ENCODE peak calls at places on chromosomes 12 and 14, in five cellular contexts. A is esophagus squamous epithelium, B is cardiac muscle cell, Y is lower lobe of right lung, M is WERI-Rb-1. L is an unnamed sample.

GRCh38 chr14:74286736-74287135 is 16.0 kb downstream of the ABCD4 start:
- DNase-seq in Y (no peak), M (no peak), A (no peak), B (no peak), L (no peak)

GRCh38 chr12:132571598-132571997 is 38.8 kb downstream of the LRCOL1 start:
- DNase-seq in Y (no peak), B (no peak), M (no peak), A (no peak), L (no peak)

GRCh38 chr12:53046655-53047220 is 3.1 kb upstream of the TNS2 start:
- DNase-seq in B (peak; percentile 78), M (peak; percentile 79), A (no peak), Y (peak; percentile 90), L (peak; percentile 97)

GRCh38 chr14:104724981-104725771 is 1.1 kb downstream of the ADSS1 start:
- DNase-seq in B (peak; percentile 39), A (no peak), M (no peak), Y (no peak), L (peak; percentile 81)

GRCh38 chr12:93803408-93803807 is 126.2 kb downstream of the CRADD start:
- DNase-seq in A (no peak), B (no peak), M (no peak), Y (no peak), L (no peak)

GRCh38 chr12:44223736-44224135 is 387.9 kb downstream of the TMEM117 start:
- DNase-seq in M (no peak), Y (no peak), B (no peak), A (no peak), L (no peak)

GRCh38 chr12:46617167-46617566 is 208.6 kb downstream of the SLC38A4 start:
- DNase-seq in A (no peak), M (no peak), B (no peak), Y (no peak), L (peak; percentile 12)

GRCh38 chr14:84657866-84658385 is 872.0 kb upstream of the FLRT2 start:
- DNase-seq in A (no peak), Y (no peak), B (peak; percentile 1), M (no peak), L (no peak)

GRCh38 chr14:37145395-37145794 is 27.0 kb downstream of the SLC25A21 start:
- DNase-seq in A (no peak), Y (no peak), M (no peak), B (no peak), L (no peak)
- H3K27ac ChIP-seq in A (no peak overlapping the region), Y (no peak overlapping the region), M (no peak overlapping the region), B (no peak overlapping the region), L (no peak overlapping the region)

GRCh38 chr14:100168515-100168914 is 9.1 kb upstream of the DEGS2 start:
- DNase-seq in B (no peak), A (no peak), M (no peak), Y (no peak), L (no peak)

GRCh38 chr14:100176811-100177327 is 17.4 kb upstream of the DEGS2 start:
- DNase-seq in A (no peak), B (no peak), Y (no peak), M (no peak), L (no peak)

GRCh38 chr14:100170880-100171279 is 11.4 kb upstream of the DEGS2 start:
- DNase-seq in A (no peak), M (no peak), B (no peak), Y (no peak), L (no peak)

GRCh38 chr14:100172811-100173210 is 13.4 kb upstream of the DEGS2 start:
- DNase-seq in B (no peak), A (no peak), M (no peak), Y (no peak), L (no peak)

DNA sequence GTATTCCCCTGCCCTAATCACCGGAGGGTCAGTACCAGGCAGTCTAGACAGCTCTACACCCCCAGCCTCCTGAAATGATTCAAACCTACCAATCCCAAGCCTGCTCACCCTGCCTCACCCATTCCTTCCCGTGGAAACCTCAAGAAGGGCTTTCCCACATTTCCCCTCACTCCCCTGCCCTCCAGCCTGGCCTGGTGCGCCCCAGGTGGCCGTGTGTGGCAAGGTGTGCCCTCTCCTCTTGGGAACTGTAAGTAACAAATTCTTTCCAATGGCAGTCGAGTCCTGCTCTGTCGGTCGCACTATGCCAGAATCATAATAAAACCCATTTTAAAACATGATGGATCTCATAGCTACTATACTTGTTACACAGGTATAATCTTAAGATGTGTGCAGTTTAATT is 13.9 kb upstream of the DEGS2 start:
- DNase-seq in M (no peak), A (no peak), Y (no peak), B (no peak), L (no peak)
- TF ChIP-seq CTCF in M (no peak), A (no peak), Y (no peak), B (no peak), L (no peak)

DNA sequence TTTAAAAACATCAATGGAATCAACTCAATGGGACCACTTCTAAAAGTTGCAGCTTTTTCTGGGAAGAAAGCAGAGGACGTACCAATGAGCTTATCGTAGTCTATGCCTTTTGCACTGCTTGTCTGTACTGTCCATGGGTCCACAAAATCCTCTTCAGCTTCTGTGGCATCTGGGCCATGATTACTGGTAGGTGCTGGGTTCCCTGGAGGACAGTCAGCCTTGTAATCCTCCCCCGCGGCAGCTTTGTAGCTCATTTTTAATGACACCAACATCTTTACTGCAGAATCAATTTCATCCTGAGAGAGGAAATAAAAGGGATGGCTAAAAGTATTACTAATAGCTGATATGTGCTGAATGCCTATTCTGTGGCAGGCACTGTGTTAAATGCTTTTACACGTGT is 38.5 kb downstream of the SLC25A47 start:
- DNase-seq in M (peak; percentile 82), A (no peak), Y (no peak), B (no peak), L (no peak)
- H3K36me3 ChIP-seq in M (peaks cover 41% of the 10 kb centered on the region), A (peaks cover 91% of the 10 kb centered on the region), Y (peaks cover 97% of the 10 kb centered on the region), B (peaks cover 35% of the 10 kb centered on the region), L (peaks cover 76% of the 10 kb centered on the region)

DNA sequence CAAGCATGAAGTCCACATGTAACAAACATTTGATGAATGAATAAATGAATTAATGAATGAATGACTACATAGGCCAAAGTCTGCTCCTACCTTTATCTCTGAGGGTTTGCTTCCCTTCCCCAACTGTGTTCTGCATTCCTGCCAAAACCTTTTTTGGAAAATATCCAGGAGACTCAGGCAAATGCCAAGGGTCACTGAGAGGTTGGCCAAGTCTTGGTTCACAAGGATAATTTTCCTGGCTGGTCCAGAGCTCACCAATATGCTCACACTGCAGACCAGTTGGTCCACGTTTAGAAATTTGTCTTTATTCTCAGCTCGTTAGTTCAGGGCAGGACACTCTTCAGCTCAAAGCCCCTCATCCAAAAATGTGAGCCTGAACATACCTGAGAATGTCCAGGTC is 10.2 kb downstream of the TMEM233 start:
- DNase-seq in B (no peak), Y (no peak), M (no peak), A (no peak), L (no peak)
- H3K27ac ChIP-seq in B (no peak overlapping the region), Y (no peak overlapping the region), M (no peak overlapping the region), A (no peak overlapping the region), L (no peak overlapping the region)

L was measured in ascending aorta.